ENCODE peak calls at places on chromosomes 6 and 20, in five cellular contexts. M, O, V, A and K are unnamed samples.

GRCh38 chr6:158122048-158122447 is 46.0 kb downstream of the SERAC1 start:
- DNase-seq in O (no peak), M (no peak), A (no peak), V (no peak), K (no peak)

GRCh38 chr6:130841128-130841728 is 14.0 kb downstream of the SMLR1 start:
- DNase-seq in A (peak; percentile 18), V (no peak), M (no peak), O (no peak), K (no peak)

GRCh38 chr20:43996240-43996930 is 81.7 kb downstream of the TOX2 start:
- DNase-seq in V (no peak), O (no peak), M (no peak), A (no peak), K (no peak)

GRCh38 chr6:13613029-13613594 is 2.0 kb upstream of the NOL7 start:
- DNase-seq in V (no peak), O (no peak), A (no peak), M (no peak), K (no peak)

GRCh38 chr20:57610261-57610952 is 9.8 kb downstream of the ZBP1 start:
- DNase-seq in O (no peak), M (no peak), V (no peak), A (no peak), K (no peak)

GRCh38 chr20:46640536-46641311 is 10.5 kb downstream of the SLC13A3 start:
- DNase-seq in V (no peak), O (no peak), A (no peak), M (no peak), K (no peak)

GRCh38 chr20:15100506-15101160 is 763.2 kb upstream of the FLRT3 start:
- DNase-seq in O (no peak), V (no peak), A (no peak), M (no peak), K (no peak)

GRCh38 chr6:125057392-125058246 is 95.4 kb downstream of the RNF217 start:
- DNase-seq in V (no peak), O (no peak), M (no peak), A (no peak), K (no peak)

GRCh38 chr20:18739785-18740184 is 73.8 kb upstream of the SCP2D1 start:
- DNase-seq in V (no peak), O (no peak), A (no peak), M (no peak), K (no peak)

GRCh38 chr6:119148102-119148824 is 69.8 kb upstream of the FAM184A start:
- DNase-seq in A (peak; percentile 90), O (peak; percentile 65), V (peak; percentile 18), M (peak; percentile 50), K (peak; percentile 52)

GRCh38 chr6:113095836-113096235 is 748.7 kb downstream of the RFPL4B start:
- DNase-seq in M (no peak), O (no peak), A (no peak), V (no peak), K (no peak)

GRCh38 chr20:8545212-8545611 is 413.1 kb downstream of the PLCB1 start:
- DNase-seq in M (no peak), O (no peak), V (no peak), A (no peak), K (no peak)

GRCh38 chr6:80608881-80609280 is 502.4 kb downstream of the BCKDHB start:
- DNase-seq in O (peak; percentile 8), A (no peak), V (no peak), M (no peak), K (no peak)

GRCh38 chr6:25154034-25154596 is 125.1 kb upstream of the CARMIL1 start:
- DNase-seq in M (no peak), A (no peak), V (no peak), O (no peak), K (no peak)

GRCh38 chr20:47663354-47664067 is 121.8 kb downstream of the SULF2 start:
- DNase-seq in O (peak; percentile 78), V (peak; percentile 81), A (peak; percentile 58), M (peak; percentile 67), K (peak; percentile 74)

GRCh38 chr20:53859684-53860083 is 210.7 kb downstream of the BCAS1 start:
- DNase-seq in O (peak; percentile 26), M (no peak), A (no peak), V (no peak), K (no peak)

GRCh38 chr20:38153011-38153329 is 12.1 kb downstream of the TGM2 start:
- DNase-seq in M (peak; percentile 82), V (no peak), A (no peak), O (no peak), K (no peak)

GRCh38 chr6:154292066-154292465 is 64.5 kb downstream of the IPCEF1 start:
- DNase-seq in V (no peak), O (no peak), M (no peak), A (no peak), K (peak; percentile 25)

GRCh38 chr6:25697537-25698340 is 45.7 kb downstream of the SCGN start:
- DNase-seq in A (no peak), V (no peak), M (no peak), O (no peak), K (no peak)

GRCh38 chr6:75748743-75749538 is at the start of gene MYO6:
- DNase-seq in O (peak; percentile 61), A (no peak), M (no peak), V (peak; percentile 56), K (peak; percentile 41)

GRCh38 chr6:28537065-28537464 is 11.4 kb downstream of the GPX5 start:
- DNase-seq in V (no peak), A (no peak), M (no peak), O (no peak), K (no peak)

GRCh38 chr20:37945034-37945660 is 42.2 kb downstream of the VSTM2L start:
- DNase-seq in O (no peak), M (no peak), A (no peak), V (no peak), K (no peak)

GRCh38 chr6:156538875-156539660 is 238.1 kb upstream of the ARID1B start:
- DNase-seq in A (no peak), M (no peak), O (no peak), V (no peak), K (no peak)

GRCh38 chr6:76835289-76835688 is 628.0 kb downstream of the HTR1B start:
- DNase-seq in O (no peak), A (no peak), V (no peak), M (no peak), K (no peak)